ENCODE peak calls at places on chromosomes 7 and 10, in nine cellular contexts. A is hepatocyte, Y is coronary artery, C is neural progenitor cell, Q is fibroblast of mammary gland, T is cardiac muscle cell, E is A549, I is ascending aorta, J is NB4. X is an unnamed sample.

GRCh38 chr10:10961078-10961477 is 56.6 kb upstream of the CELF2 start:
- DNase-seq in A (no peak), Y (no peak), C (no peak), Q (no peak), T (no peak), E (no peak), I (no peak), J (no peak), X (no peak)

GRCh38 chr7:109094-109493 is 83.3 kb upstream of the FAM20C start:
- DNase-seq in A (no peak), Y (peak), C (no peak), Q (no peak), T (no peak), E (no peak), I (no peak), J (no peak), X (no peak)

GRCh38 chr10:80411267-80411668 is 2.9 kb downstream of the PRXL2A start:
- DNase-seq in A (peak), Y (no peak), C (no peak), Q (no peak), T (no peak), E (no peak), I (no peak), J (no peak), X (no peak)

GRCh38 chr10:17021661-17022060 is 108.0 kb downstream of the CUBN start:
- DNase-seq in A (no peak), Y (no peak), C (peak), Q (no peak), T (no peak), E (no peak), I (no peak), J (no peak), X (no peak)

GRCh38 chr10:63430091-63430998 is 35.4 kb downstream of the JMJD1C start:
- DNase-seq in A (peak), Y (no peak), C (no peak), Q (peak), T (peak), E (no peak), I (no peak), J (no peak), X (no peak)

GRCh38 chr10:77023396-77023795 is 614.2 kb downstream of the KCNMA1 start:
- DNase-seq in A (no peak), Y (no peak), C (no peak), Q (no peak), T (no peak), E (no peak), I (no peak), J (no peak), X (no peak)

GRCh38 chr7:24781106-24781505 is 23.8 kb upstream of the GSDME start:
- DNase-seq in A (no peak), Y (no peak), C (no peak), Q (no peak), T (no peak), E (no peak), I (no peak), J (peak), X (no peak)

GRCh38 chr7:79540592-79540991 is 87.1 kb upstream of the MAGI2 start:
- DNase-seq in A (no peak), Y (no peak), C (no peak), Q (no peak), T (no peak), E (no peak), I (no peak), J (no peak), X (no peak)

GRCh38 chr7:21293771-21294170 is 134.1 kb upstream of the SP4 start:
- DNase-seq in A (no peak), Y (no peak), C (peak), Q (no peak), T (no peak), E (no peak), I (no peak), J (no peak), X (no peak)

GRCh38 chr7:110922906-110923305 is 168.0 kb upstream of the LRRN3 start:
- DNase-seq in A (no peak), Y (no peak), C (no peak), Q (peak), T (peak), E (no peak), I (no peak), J (no peak), X (no peak)

GRCh38 chr10:25016349-25017246 is at the start of gene THNSL1:
- DNase-seq in A (peak), Y (peak), C (peak), Q (peak), T (peak), E (peak), I (peak), J (peak), X (peak)

GRCh38 chr7:35906191-35906908 is 105.5 kb downstream of the SEPTIN7 start:
- DNase-seq in A (peak), Y (no peak), C (peak), Q (peak), T (peak), E (peak), I (peak), J (peak), X (peak)

GRCh38 chr10:60524541-60524940 is 134.9 kb upstream of the ANK3 start:
- DNase-seq in A (no peak), Y (no peak), C (no peak), Q (peak), T (peak), E (no peak), I (no peak), J (peak), X (no peak)

GRCh38 chr7:2873686-2874551 is 29.8 kb upstream of the GNA12 start:
- DNase-seq in A (peak), Y (no peak), C (peak), Q (peak), T (peak), E (peak), I (no peak), J (peak), X (no peak)

GRCh38 chr10:58275261-58275660 is 6.3 kb downstream of the CISD1 start:
- DNase-seq in A (peak), Y (no peak), C (no peak), Q (no peak), T (no peak), E (no peak), I (no peak), J (no peak), X (no peak)

GRCh38 chr7:540997-541396 is 21.4 kb upstream of the PDGFA start:
- DNase-seq in A (no peak), Y (no peak), C (no peak), Q (no peak), T (no peak), E (no peak), I (no peak), J (peak), X (no peak)

GRCh38 chr7:41448104-41448503 is 254.8 kb downstream of the INHBA start:
- DNase-seq in A (no peak), Y (no peak), C (no peak), Q (peak), T (peak), E (no peak), I (no peak), J (no peak), X (peak)

GRCh38 chr7:41700044-41700471 is 2.8 kb downstream of the INHBA start:
- DNase-seq in A (no peak), Y (no peak), C (peak), Q (no peak), T (peak), E (no peak), I (no peak), J (no peak), X (no peak)

GRCh38 chr10:72353963-72354355 is 760 bp downstream of the DNAJB12 start:
- DNase-seq in A (peak), Y (peak), C (peak), Q (peak), T (peak), E (peak), I (no peak), J (peak), X (no peak)

GRCh38 chr7:104196161-104196560 is 11.7 kb downstream of the ORC5 start:
- DNase-seq in A (no peak), Y (no peak), C (no peak), Q (peak), T (no peak), E (no peak), I (no peak), J (no peak), X (no peak)

GRCh38 chr7:506921-507622 is 12.6 kb downstream of the PDGFA start:
- DNase-seq in A (no peak), Y (peak), C (no peak), Q (no peak), T (no peak), E (no peak), I (no peak), J (no peak), X (no peak)

GRCh38 chr7:74627699-74628411 is 29.7 kb upstream of the GTF2I start:
- DNase-seq in A (peak), Y (no peak), C (peak), Q (peak), T (peak), E (no peak), I (no peak), J (peak), X (no peak)

GRCh38 chr7:66697451-66698438 is 42.8 kb upstream of the RABGEF1 start:
- DNase-seq in A (no peak), Y (peak), C (peak), Q (peak), T (peak), E (no peak), I (peak), J (no peak), X (no peak)

GRCh38 chr7:97731736-97732370 is at the start of gene TAC1:
- DNase-seq in A (peak), Y (no peak), C (peak), Q (peak), T (peak), E (no peak), I (no peak), J (no peak), X (no peak)

GRCh38 chr7:130909881-130910672 is 176.1 kb upstream of the KLF14 start:
- DNase-seq in A (no peak), Y (peak), C (no peak), Q (peak), T (peak), E (no peak), I (peak), J (no peak), X (no peak)

GRCh38 chr10:51063659-51064535 is 10.4 kb upstream of the PRKG1 start:
- DNase-seq in A (peak), Y (no peak), C (peak), Q (peak), T (peak), E (no peak), I (no peak), J (peak), X (peak)

GRCh38 chr7:117555260-117555659 is 75.4 kb downstream of the CFTR start:
- DNase-seq in A (no peak), Y (no peak), C (no peak), Q (no peak), T (no peak), E (no peak), I (no peak), J (no peak), X (no peak)

GRCh38 chr7:47693161-47693740 is 111.3 kb upstream of the TNS3 start:
- DNase-seq in A (no peak), Y (no peak), C (no peak), Q (peak), T (peak), E (no peak), I (no peak), J (no peak), X (peak)

GRCh38 chr7:7183061-7183832 is 903 bp downstream of the C1GALT1 start:
- DNase-seq in A (peak), Y (no peak), C (peak), Q (peak), T (peak), E (peak), I (peak), J (no peak), X (no peak)

GRCh38 chr7:97019710-97020109 is 4.9 kb downstream of the DLX5 start:
- DNase-seq in A (no peak), Y (no peak), C (no peak), Q (no peak), T (no peak), E (no peak), I (no peak), J (no peak), X (no peak)

GRCh38 chr7:6269527-6269926 is 2.9 kb downstream of the CYTH3 start:
- DNase-seq in A (no peak), Y (no peak), C (no peak), Q (no peak), T (no peak), E (no peak), I (no peak), J (peak), X (no peak)

GRCh38 chr7:32890010-32890552 is 1.5 kb downstream of the KBTBD2 start:
- DNase-seq in A (peak), Y (no peak), C (peak), Q (peak), T (peak), E (no peak), I (no peak), J (peak), X (no peak)

GRCh38 chr10:95289921-95290421 is 832 bp downstream of the PDLIM1 start:
- DNase-seq in A (no peak), Y (no peak), C (no peak), Q (no peak), T (no peak), E (peak), I (no peak), J (no peak), X (no peak)

GRCh38 chr7:53611043-53611442 is 575.6 kb downstream of the POM121L12 start:
- DNase-seq in A (no peak), Y (no peak), C (no peak), Q (no peak), T (no peak), E (no peak), I (no peak), J (no peak), X (no peak)

GRCh38 chr10:100186253-100186780 is 488 bp upstream of the ERLIN1 start:
- DNase-seq in A (peak), Y (no peak), C (no peak), Q (peak), T (peak), E (peak), I (peak), J (peak), X (no peak)

DNA sequence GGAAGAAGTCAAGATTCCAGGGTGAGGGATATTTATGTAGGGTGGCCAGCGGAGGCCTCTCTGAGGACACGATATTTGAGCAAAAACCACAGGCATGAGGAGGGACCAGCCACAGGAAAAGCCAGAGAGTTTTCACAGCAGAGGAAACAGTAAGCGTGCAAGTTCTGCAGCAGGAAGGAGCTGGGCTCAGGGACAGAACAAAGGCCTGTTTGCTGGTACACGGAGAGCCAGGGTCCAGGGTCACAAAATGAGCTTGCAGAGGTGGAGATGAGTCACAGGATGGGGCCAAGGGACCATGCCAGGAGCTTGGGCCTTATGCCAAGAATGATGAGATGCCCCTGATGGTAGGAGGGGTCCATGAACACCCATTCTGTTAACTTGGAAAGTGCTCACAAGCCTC is 283.5 kb downstream of the PLXNA4 start:
- DNase-seq in A (no peak), Y (peak), C (no peak), Q (no peak), T (peak), E (no peak), I (no peak), J (no peak), X (no peak)
- TF ChIP-seq CTCF in A (no peak), Y (no peak), C (no peak), Q (no peak), T (no peak), E (no peak), I (no peak), J (no peak), X (no peak)

DNA sequence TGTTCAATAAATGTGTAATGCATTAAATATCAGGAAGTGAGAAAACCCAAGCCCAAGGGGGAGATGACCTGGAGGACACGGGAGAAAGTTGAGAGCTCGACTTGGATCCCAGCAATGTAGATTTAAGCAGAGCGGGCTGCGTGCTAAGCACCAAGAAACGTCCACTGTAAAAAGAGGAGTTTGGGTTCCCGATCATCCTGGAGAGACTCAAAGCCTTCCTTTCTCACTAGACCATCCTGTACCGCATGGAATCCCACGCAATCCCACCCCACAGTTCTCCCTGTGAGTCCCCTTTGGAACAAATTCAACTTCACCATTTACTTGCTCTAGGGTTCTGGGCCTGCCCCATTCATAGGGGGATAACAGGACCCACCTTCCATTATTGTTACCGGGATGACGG is 2.4 kb downstream of the TRPV6 start:
- DNase-seq in A (no peak), Y (peak), C (no peak), Q (no peak), T (no peak), E (no peak), I (no peak), J (no peak), X (no peak)
- H3K4me3 ChIP-seq in A (no peak), Y (no peak), C (no peak), Q (no peak), T (no peak), E (no peak), I (no peak), J (no peak), X (no peak)

GRCh38 chr7:26073041-26073440 is 79.0 kb upstream of the NFE2L3 start:
- DNase-seq in A (no peak), Y (no peak), C (peak), Q (no peak), T (no peak), E (no peak), I (no peak), J (no peak), X (no peak)

GRCh38 chr7:26083113-26083512 is 68.9 kb upstream of the NFE2L3 start:
- DNase-seq in A (peak), Y (no peak), C (peak), Q (peak), T (peak), E (no peak), I (no peak), J (no peak), X (peak)

GRCh38 chr7:26081627-26082026 is 70.4 kb upstream of the NFE2L3 start:
- DNase-seq in A (peak), Y (no peak), C (peak), Q (no peak), T (no peak), E (no peak), I (no peak), J (peak), X (no peak)

GRCh38 chr7:26074919-26075318 is 77.1 kb upstream of the NFE2L3 start:
- DNase-seq in A (no peak), Y (no peak), C (no peak), Q (no peak), T (no peak), E (no peak), I (no peak), J (no peak), X (no peak)

DNA sequence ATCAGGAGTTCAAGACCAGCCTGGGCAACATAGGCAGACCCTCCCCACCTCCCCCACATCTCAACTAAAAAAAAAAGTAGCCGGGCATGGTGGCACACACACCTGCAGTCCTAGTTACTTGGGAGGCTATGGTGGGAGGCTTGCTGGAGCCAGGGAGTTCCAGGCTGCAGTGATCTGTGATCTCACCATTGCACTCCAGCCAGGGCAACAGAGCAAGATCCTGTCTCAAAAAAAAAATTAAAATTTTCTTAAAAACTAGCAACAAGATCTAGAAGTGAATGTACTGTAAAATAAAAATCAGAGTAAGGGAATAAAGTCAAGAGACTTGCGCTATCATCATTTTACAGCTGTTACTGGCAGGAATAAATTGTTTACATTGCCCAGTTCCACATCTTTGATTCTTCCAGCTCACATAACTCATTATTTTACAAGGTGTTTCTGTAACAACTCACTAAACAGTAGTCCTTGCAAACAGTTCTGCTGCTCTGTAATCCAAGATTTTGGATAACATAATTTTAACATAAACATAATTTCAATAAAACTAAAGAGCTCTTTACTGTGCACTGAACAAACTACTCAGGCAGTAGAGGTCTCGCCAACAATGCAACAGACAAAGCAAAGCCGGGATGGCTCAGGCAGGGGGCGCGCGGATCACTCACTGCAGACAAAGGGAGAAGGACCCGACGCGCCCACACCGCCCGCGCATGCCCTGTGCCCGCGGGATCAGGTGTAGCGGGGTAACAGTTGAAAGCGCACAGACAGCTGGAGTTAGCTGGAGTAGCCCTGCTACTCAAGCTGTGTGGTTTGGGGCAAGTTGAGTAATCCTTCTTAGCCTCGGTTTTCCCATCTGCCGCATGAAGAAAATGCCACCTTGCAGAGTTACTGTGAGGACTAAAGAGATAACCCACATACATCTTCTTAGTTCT is 73.3 kb upstream of the NFE2L3 start:
- DNase-seq in A (peak), Y (no peak), C (peak), Q (peak), T (peak), E (peak), I (no peak), J (peak), X (peak)
- TF ChIP-seq CTCF in A (peak), Y (no peak), C (peak), Q (peak), T (peak), E (peak), I (no peak), J (peak), X (peak)

DNA sequence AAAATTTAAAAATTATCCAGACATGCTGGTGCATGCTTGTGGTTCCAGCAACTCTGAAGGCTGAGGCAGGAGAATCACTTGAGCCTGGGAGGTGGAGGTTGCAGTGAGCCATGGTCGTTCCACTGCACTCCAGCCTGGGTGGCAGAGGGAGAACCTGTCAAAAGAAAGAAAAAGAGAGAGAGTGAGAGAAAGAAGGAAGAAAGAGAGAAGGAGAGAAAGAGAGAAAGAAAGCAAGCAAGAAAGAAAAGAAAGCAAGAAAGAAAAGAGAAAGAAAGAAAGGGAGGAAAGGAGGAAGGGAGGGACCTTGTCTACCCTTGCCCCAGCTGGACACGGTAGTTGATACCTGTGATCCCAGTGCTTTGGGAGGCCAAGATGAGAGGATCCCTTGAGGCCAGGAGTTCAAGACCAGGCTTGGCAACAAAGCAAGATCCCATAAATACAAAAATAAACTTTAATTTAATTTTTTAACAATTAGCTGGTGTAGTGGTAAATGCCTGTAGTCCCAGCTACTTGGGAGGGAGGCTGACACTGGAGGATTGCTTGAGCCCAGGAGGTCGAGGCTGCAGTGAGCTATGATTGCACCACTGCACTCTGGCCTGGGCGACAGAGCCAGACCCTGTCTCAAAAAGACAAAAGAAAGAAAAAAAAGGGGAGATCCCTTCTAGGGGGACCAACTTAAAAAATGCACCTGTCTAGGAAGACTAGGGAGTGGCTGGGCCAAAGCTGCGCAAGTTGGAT is 9.2 kb downstream of the NYAP1 start:
- DNase-seq in A (no peak), Y (no peak), C (no peak), Q (no peak), T (no peak), E (no peak), I (no peak), J (no peak), X (no peak)
- H3K4me3 ChIP-seq in A (no peak), Y (peak), C (peak), Q (no peak), T (no peak), E (no peak), I (peak), J (no peak), X (no peak)

GRCh38 chr7:30908681-30909080 is 3.0 kb upstream of the AQP1 start:
- DNase-seq in A (no peak), Y (no peak), C (peak), Q (no peak), T (no peak), E (no peak), I (no peak), J (no peak), X (no peak)
- TF ChIP-seq CTCF in A (peak), Y (no peak), C (peak), Q (no peak), T (no peak), E (no peak), I (no peak), J (no peak), X (peak)

GRCh38 chr7:153530441-153530840 is 521.8 kb upstream of the DPP6 start:
- DNase-seq in A (no peak), Y (no peak), C (no peak), Q (no peak), T (no peak), E (no peak), I (no peak), J (no peak), X (no peak)
- H3K4me3 ChIP-seq in A (no peak), Y (no peak), C (no peak), Q (no peak), T (no peak), E (no peak), I (no peak), J (no peak), X (no peak)

X was measured in LNCaP clone FGC.